ENCODE peak calls at places on chromosome X, in nine cellular contexts. Q is osteocyte; L is CD8-positive, alpha-beta T cell; H is cardiac fibroblast; G is CD4-positive, alpha-beta T cell; V is AG10803; F is foreskin keratinocyte; T is uterus; K is upper lobe of right lung. Y is an unnamed sample.

GRCh38 chrX:29952016-29952415 is 263.3 kb upstream of the MAGEB2 start:
- DNase-seq in Q (no peak), L (no peak), H (peak), G (no peak), V (no peak), F (no peak), T (no peak), K (no peak), Y (peak)

GRCh38 chrX:100944601-100945000 is 15.9 kb upstream of the XKRX start:
- DNase-seq in Q (no peak), L (no peak), H (no peak), G (no peak), V (no peak), F (no peak), T (no peak), K (no peak), Y (no peak)

GRCh38 chrX:45850197-45850774 is 649.6 kb upstream of the DIPK2B start:
- DNase-seq in Q (no peak), L (peak), H (peak), G (peak), V (peak), F (no peak), T (peak), K (no peak), Y (peak)

GRCh38 chrX:153770606-153771175 is 6.6 kb downstream of the PLXNB3 start:
- DNase-seq in Q (no peak), L (no peak), H (no peak), G (no peak), V (no peak), F (no peak), T (no peak), K (no peak), Y (no peak)

GRCh38 chrX:45506149-45506768 is 305.6 kb upstream of the DIPK2B start:
- DNase-seq in Q (no peak), L (no peak), H (no peak), G (no peak), V (no peak), F (peak), T (no peak), K (no peak), Y (no peak)

GRCh38 chrX:150635952-150636351 is 57.2 kb upstream of the MTMR1 start:
- DNase-seq in Q (no peak), L (no peak), H (peak), G (no peak), V (peak), F (peak), T (no peak), K (no peak), Y (peak)

GRCh38 chrX:47170861-47171692 is 22.6 kb upstream of the UBA1 start:
- DNase-seq in Q (no peak), L (peak), H (no peak), G (no peak), V (no peak), F (no peak), T (no peak), K (peak), Y (no peak)

GRCh38 chrX:123331859-123332258 is 147.8 kb downstream of the GRIA3 start:
- DNase-seq in Q (no peak), L (no peak), H (no peak), G (no peak), V (no peak), F (no peak), T (no peak), K (no peak), Y (no peak)

GRCh38 chrX:153374426-153374825 is 26.7 kb downstream of the PNMA6E start:
- DNase-seq in Q (no peak), L (no peak), H (peak), G (no peak), V (no peak), F (no peak), T (no peak), K (no peak), Y (no peak)

GRCh38 chrX:17590892-17591740 is 146.2 kb upstream of the SCML1 start:
- DNase-seq in Q (no peak), L (no peak), H (peak), G (no peak), V (peak), F (peak), T (peak), K (no peak), Y (peak)
- TF ChIP-seq CTCF in Q (peak), L (peak), H (peak), G (no peak), V (peak), F (peak), T (peak), K (peak), Y (peak)

GRCh38 chrX:134911348-134911747 is 79.4 kb upstream of the SMIM10 start:
- DNase-seq in Q (no peak), L (no peak), H (no peak), G (no peak), V (no peak), F (peak), T (no peak), K (no peak), Y (no peak)

GRCh38 chrX:134909258-134909657 is 81.5 kb upstream of the SMIM10 start:
- DNase-seq in Q (no peak), L (no peak), H (no peak), G (no peak), V (no peak), F (no peak), T (no peak), K (no peak), Y (no peak)

GRCh38 chrX:134907302-134907701 is 83.5 kb upstream of the SMIM10 start:
- DNase-seq in Q (no peak), L (no peak), H (no peak), G (no peak), V (peak), F (no peak), T (no peak), K (no peak), Y (no peak)

GRCh38 chrX:134908235-134908834 is 82.5 kb upstream of the SMIM10 start:
- DNase-seq in Q (no peak), L (no peak), H (peak), G (no peak), V (peak), F (no peak), T (no peak), K (no peak), Y (peak)
- TF ChIP-seq CTCF in Q (peak), L (no peak), H (no peak), G (peak), V (peak), F (peak), T (no peak), K (no peak), Y (no peak)

GRCh38 chrX:25858273-25858880 is 279.8 kb upstream of the MAGEB18 start:
- DNase-seq in Q (no peak), L (no peak), H (peak), G (no peak), V (peak), F (no peak), T (no peak), K (no peak), Y (peak)
- TF ChIP-seq CTCF in Q (no peak), L (no peak), H (peak), G (no peak), V (no peak), F (peak), T (no peak), K (no peak), Y (no peak)

GRCh38 chrX:140507982-140508305 is 3.1 kb upstream of the SOX3 start:
- DNase-seq in Q (no peak), L (no peak), H (no peak), G (no peak), V (no peak), F (no peak), T (no peak), K (peak), Y (no peak)
- TF ChIP-seq CTCF in Q (no peak), L (no peak), H (no peak), G (no peak), V (peak), F (no peak), T (no peak), K (no peak), Y (no peak)